ENCODE peak calls at places on chromosomes 12 and 14, in four cellular contexts. F, E, W and O are unnamed samples.

GRCh38 chr12:92604786-92605185 is 98.0 kb upstream of the PLEKHG7 start:
- DNase-seq in F (no peak), E (no peak), W (no peak), O (no peak)

GRCh38 chr12:57661376-57661775 is 28.4 kb upstream of the B4GALNT1 start:
- DNase-seq in F (no peak), E (no peak), W (no peak), O (no peak)

GRCh38 chr14:22715890-22716289 is 50.6 kb upstream of the OXA1L start:
- DNase-seq in F (no peak), E (no peak), W (no peak), O (no peak)

GRCh38 chr12:26283046-26283445 is 87.7 kb downstream of the SSPN start:
- DNase-seq in F (no peak), E (no peak), W (no peak), O (no peak)

GRCh38 chr12:24285413-24285812 is 335.9 kb upstream of the SOX5 start:
- DNase-seq in F (no peak), E (no peak), W (no peak), O (no peak)

GRCh38 chr12:48002773-48003218 is 1.5 kb downstream of the COL2A1 start:
- DNase-seq in F (peak), E (no peak), W (no peak), O (no peak)

GRCh38 chr14:25049127-25049558 is 804 bp downstream of the STXBP6 start:
- DNase-seq in F (no peak), E (no peak), W (no peak), O (no peak)

GRCh38 chr14:64478634-64479250 is 13.4 kb downstream of the AKAP5 start:
- DNase-seq in F (no peak), E (peak), W (peak), O (no peak)

GRCh38 chr14:64465856-64466554 is 706 bp downstream of the AKAP5 start:
- DNase-seq in F (peak), E (peak), W (no peak), O (no peak)

GRCh38 chr14:55706341-55706684 is 126.3 kb downstream of the KTN1 start:
- DNase-seq in F (no peak), E (no peak), W (no peak), O (no peak)

GRCh38 chr12:49960474-49961110 is 1.1 kb upstream of the AQP5 start:
- DNase-seq in F (no peak), E (no peak), W (no peak), O (no peak)

GRCh38 chr14:31897581-31898186 is 179.4 kb upstream of the ARHGAP5 start:
- DNase-seq in F (no peak), E (no peak), W (no peak), O (no peak)

GRCh38 chr12:109738878-109739665 is 25.4 kb downstream of the FAM222A start:
- DNase-seq in F (no peak), E (no peak), W (no peak), O (no peak)

GRCh38 chr12:124684496-124684895 is 117.1 kb upstream of the NCOR2 start:
- DNase-seq in F (no peak), E (no peak), W (no peak), O (no peak)

GRCh38 chr14:65302571-65303184 is 109.9 kb upstream of the FUT8 start:
- DNase-seq in F (peak), E (no peak), W (no peak), O (no peak)

GRCh38 chr12:123384318-123384993 is 524 bp downstream of the KMT5A start:
- DNase-seq in F (no peak), E (no peak), W (no peak), O (no peak)

GRCh38 chr14:24690492-24690891 is 56.5 kb upstream of the GZMB start:
- DNase-seq in F (no peak), E (no peak), W (no peak), O (no peak)

GRCh38 chr14:54343276-54344121 is 53.3 kb upstream of the CDKN3 start:
- DNase-seq in F (peak), E (no peak), W (no peak), O (no peak)